ENCODE peak calls at places on chromosomes 7 and 10, in four cellular contexts. T is SK-N-SH, F is HepG2, O is K562. L is an unnamed sample.

GRCh38 chr7:101563198-101563901 is 65.7 kb downstream of the MYL10 start:
- DNase-seq in O (no peak), F (no peak), T (no peak), L (no peak)

GRCh38 chr10:68955414-68955785 is 570 bp upstream of the DDX21 start:
- DNase-seq in O (no peak), F (no peak), T (no peak), L (no peak)

GRCh38 chr7:1441615-1442354 is 17.5 kb downstream of the MICALL2 start:
- DNase-seq in O (no peak), T (no peak), F (no peak), L (no peak)

GRCh38 chr10:69086131-69086530 is 1.8 kb upstream of the SRGN start:
- DNase-seq in O (no peak), T (no peak), F (no peak), L (no peak)

GRCh38 chr10:33139191-33139646 is 181.2 kb upstream of the ITGB1 start:
- DNase-seq in F (no peak), T (no peak), O (no peak), L (no peak)

GRCh38 chr10:26460736-26461135 is 22.6 kb downstream of the APBB1IP start:
- DNase-seq in T (no peak), O (no peak), F (no peak), L (no peak)

GRCh38 chr7:5643280-5643679 is 138.2 kb downstream of the RNF216 start:
- DNase-seq in O (no peak), F (no peak), T (no peak), L (peak; percentile 32)

GRCh38 chr10:49177391-49178355 is 10.5 kb downstream of the TMEM273 start:
- DNase-seq in T (no peak), O (peak; percentile 53), F (peak; percentile 13), L (no peak)

GRCh38 chr10:11396311-11396960 is 215.0 kb downstream of the USP6NL start:
- DNase-seq in O (no peak), F (no peak), T (no peak), L (no peak)

GRCh38 chr7:101058355-101058754 is 26.9 kb upstream of the TRIM56 start:
- DNase-seq in O (peak; percentile 86), T (no peak), F (peak; percentile 48), L (peak; percentile 81)

GRCh38 chr10:63421591-63421990 is 44.2 kb downstream of the JMJD1C start:
- DNase-seq in T (no peak), F (no peak), O (no peak), L (no peak)

GRCh38 chr7:157271315-157271990 is 65.4 kb upstream of the DNAJB6 start:
- DNase-seq in T (no peak), F (no peak), O (peak; percentile 9), L (no peak)

GRCh38 chr7:123944395-123944794 is 19.4 kb downstream of the SPAM1 start:
- DNase-seq in O (no peak), F (no peak), T (no peak), L (no peak)

GRCh38 chr7:44973610-44974401 is 5.0 kb downstream of the MYO1G start:
- DNase-seq in F (peak; percentile 34), O (peak; percentile 73), T (peak; percentile 75), L (peak; percentile 55)

GRCh38 chr10:126090911-126091728 is 194.8 kb downstream of the FANK1 start:
- DNase-seq in O (no peak), T (no peak), F (no peak), L (no peak)

GRCh38 chr10:51718804-51719291 is 19.5 kb upstream of the CSTF2T start:
- DNase-seq in T (no peak), F (no peak), O (no peak), L (no peak)

GRCh38 chr10:24720096-24720495 is 3.6 kb downstream of the ARHGAP21 start:
- DNase-seq in F (no peak), O (no peak), T (no peak), L (no peak)

GRCh38 chr7:44678468-44679179 is 70.0 kb upstream of the ZMIZ2 start:
- DNase-seq in F (peak; percentile 83), T (no peak), O (no peak), L (no peak)

GRCh38 chr7:108454674-108455523 is 1.3 kb downstream of the NRCAM start:
- DNase-seq in F (no peak), O (no peak), T (peak; percentile 90), L (peak; percentile 52)

GRCh38 chr10:104336829-104337526 is 1.3 kb downstream of the ITPRIP start:
- DNase-seq in T (no peak), O (no peak), F (peak; percentile 20), L (no peak)

GRCh38 chr7:130387306-130387627 is 7.0 kb downstream of the CPA1 start:
- DNase-seq in O (no peak), F (no peak), T (no peak), L (no peak)

GRCh38 chr10:67211680-67212079 is 285.8 kb downstream of the LRRTM3 start:
- DNase-seq in F (no peak), T (no peak), O (no peak), L (no peak)

GRCh38 chr7:50558380-50559051 is 6.7 kb downstream of the DDC start:
- DNase-seq in O (no peak), T (peak; percentile 47), F (no peak), L (no peak)

GRCh38 chr10:42755591-42756093 is 27.0 kb upstream of the BMS1 start:
- DNase-seq in O (peak; percentile 30), T (no peak), F (no peak), L (no peak)
- TF ChIP-seq FOXJ3 in O (no peak), T (no peak), F (no peak), L (no peak)

GRCh38 chr10:23343591-23344225 is 889 bp downstream of the C10orf67 start:
- DNase-seq in T (peak; percentile 79), O (peak; percentile 43), F (no peak), L (peak; percentile 86)
- TF ChIP-seq FOXJ3 in T (no peak), O (no peak), F (no peak), L (no peak)

DNA sequence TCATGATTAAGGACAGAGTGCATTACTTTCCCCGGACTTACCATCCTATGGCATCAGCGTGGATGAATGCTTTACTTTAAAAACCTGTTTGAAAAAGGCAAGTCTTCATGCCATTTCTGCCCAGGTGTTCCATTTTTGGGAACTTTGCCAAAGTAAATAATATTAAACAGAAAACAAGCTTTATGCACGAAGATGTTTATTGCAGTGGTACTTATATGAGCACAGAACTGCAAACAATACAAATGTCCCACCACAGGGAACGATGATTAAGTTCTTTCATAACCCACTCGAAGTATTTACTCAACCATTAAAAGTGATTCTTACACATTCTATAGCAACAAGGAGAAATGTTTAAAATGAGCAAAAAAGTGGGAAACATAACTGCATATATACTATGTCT is 109.7 kb upstream of the GDF10 start:
- DNase-seq in T (no peak), F (no peak), O (no peak), L (no peak)
- TF ChIP-seq FOXJ3 in T (no peak), F (no peak), O (no peak), L (no peak)

DNA sequence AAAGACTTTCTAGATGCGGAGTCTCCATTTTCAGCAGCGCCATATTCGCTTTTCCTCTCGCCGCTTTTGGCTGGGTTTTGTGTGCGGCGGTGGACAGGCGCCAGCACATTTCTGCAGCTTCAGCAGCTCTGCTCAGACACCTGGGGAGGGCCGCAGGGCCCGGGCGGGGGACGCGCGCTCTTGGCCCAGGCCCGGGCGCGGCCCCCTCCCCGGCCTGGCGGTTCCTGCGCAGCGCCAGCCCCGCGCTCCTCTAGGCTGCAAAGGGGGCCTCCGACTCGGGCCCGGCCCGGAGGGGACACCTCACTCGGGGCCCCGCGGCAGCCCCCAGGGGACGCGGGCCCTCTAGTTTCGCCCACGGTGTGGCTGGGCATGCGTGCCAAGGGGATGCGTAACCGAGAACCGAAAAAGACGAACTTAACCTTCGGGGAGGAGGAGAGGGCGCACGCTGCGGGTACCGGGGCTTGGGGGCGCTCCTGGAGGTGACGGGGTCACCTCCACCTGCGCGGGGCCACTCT is 34.5 kb upstream of the EBLN1 start:
- DNase-seq in F (no peak), O (no peak), T (peak; percentile 81), L (peak; percentile 41)
- TF ChIP-seq FOXJ3 in F (no peak), O (no peak), T (no peak), L (no peak)

DNA sequence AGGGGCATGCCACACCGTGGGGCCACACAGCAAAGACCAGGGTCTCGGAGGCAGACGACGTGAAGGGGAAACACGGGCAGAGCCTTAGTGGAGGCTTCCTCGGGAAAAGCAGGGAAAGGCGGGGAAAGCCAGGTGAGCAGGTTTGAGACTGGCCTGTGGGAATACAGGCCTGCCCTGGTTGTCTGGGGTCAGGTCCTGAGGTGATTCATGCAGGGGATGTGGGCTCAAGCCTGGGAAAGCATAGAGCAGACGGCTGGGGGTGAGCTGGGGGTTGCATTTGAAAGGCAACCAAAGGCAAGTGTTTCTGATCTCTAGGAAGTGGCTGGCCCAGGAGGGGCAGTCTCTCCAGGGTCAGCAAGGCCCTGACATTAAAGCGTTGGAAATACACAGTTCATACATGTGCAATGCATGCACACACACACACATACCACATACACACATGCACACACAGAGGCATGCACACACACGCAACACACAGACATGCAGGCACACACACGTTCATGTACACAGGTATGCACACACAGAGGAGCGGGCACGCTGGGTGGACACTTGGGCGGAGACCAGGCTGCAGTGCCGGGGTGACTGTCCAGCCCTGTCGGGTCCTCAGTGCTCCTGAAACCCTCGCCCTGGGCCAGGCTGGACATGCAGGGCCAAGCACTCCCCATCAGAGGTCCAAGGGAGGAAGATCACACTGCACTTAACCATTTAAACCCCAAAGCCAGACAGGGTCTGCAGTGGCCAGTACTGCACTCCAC is 51.8 kb downstream of the DPYSL4 start:
- DNase-seq in F (no peak), O (no peak), T (no peak), L (no peak)
- TF ChIP-seq FOXJ3 in F (no peak), O (no peak), T (no peak), L (no peak)

GRCh38 chr10:128185627-128186026 is 59.4 kb upstream of the MKI67 start:
- DNase-seq in F (no peak), O (no peak), T (no peak), L (no peak)

GRCh38 chr10:128174581-128175559 is 48.6 kb upstream of the MKI67 start:
- DNase-seq in T (no peak), O (no peak), F (peak; percentile 32), L (no peak)

GRCh38 chr10:128178319-128178937 is 52.2 kb upstream of the MKI67 start:
- DNase-seq in T (peak; percentile 39), O (peak; percentile 9), F (peak; percentile 33), L (peak; percentile 78)

DNA sequence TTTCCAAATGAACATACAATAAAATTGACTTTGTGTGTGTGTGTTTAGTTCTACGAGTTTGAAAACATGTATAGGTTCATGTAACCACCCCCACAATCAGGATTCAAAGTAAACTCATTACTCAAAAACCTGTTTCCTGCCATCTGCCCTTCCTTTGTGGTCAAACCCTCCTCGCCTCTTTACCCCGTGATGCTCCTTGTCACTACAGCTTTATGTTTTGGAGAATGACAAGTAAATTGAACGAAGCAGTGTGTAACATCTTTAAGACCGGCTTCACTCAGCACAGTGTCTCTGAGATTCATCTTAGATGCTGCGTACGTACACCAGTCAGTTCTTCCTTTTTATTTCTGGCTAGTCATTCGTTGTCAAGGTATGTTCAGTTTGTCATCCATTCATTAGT is 54.6 kb upstream of the MKI67 start:
- DNase-seq in F (no peak), O (no peak), T (no peak), L (no peak)
- TF ChIP-seq FOXJ3 in F (no peak), O (no peak), T (no peak), L (no peak)

GRCh38 chr10:44207160-44207559 is 177.7 kb downstream of the CXCL12 start:
- DNase-seq in O (no peak), F (no peak), T (no peak), L (no peak)

GRCh38 chr10:44206127-44206818 is 178.6 kb downstream of the CXCL12 start:
- DNase-seq in F (no peak), T (no peak), O (no peak), L (no peak)

GRCh38 chr10:44202952-44203351 is 181.9 kb downstream of the CXCL12 start:
- DNase-seq in O (no peak), T (no peak), F (no peak), L (no peak)

GRCh38 chr10:44203535-44203934 is 181.4 kb downstream of the CXCL12 start:
- DNase-seq in F (no peak), O (no peak), T (no peak), L (no peak)

GRCh38 chr10:44205072-44205471 is 179.8 kb downstream of the CXCL12 start:
- DNase-seq in T (no peak), F (no peak), O (no peak), L (no peak)
- TF ChIP-seq FOXJ3 in T (no peak), F (no peak), O (no peak), L (no peak)

L was measured in WTC11.